ENCODE peak calls at places on chromosomes 11 and 22, in eight cellular contexts. One of them, this sample, is unnamed.

GRCh38 chr11:12746593-12747097 is 72.4 kb downstream of the TEAD1 start:
- DNase-seq in heart left ventricle: peak; percentile 79
- DNase-seq in body of pancreas: peak; percentile 46
- DNase-seq in Peyer's patch: no peak
- DNase-seq in esophagus squamous epithelium: no peak
- DNase-seq in adrenal gland: peak; percentile 25
- DNase-seq in A549: peak; percentile 52
- DNase-seq in HCT116: peak; percentile 78
- DNase-seq in this sample: no peak

GRCh38 chr11:7657306-7658025 is 15.8 kb downstream of the CYB5R2 start:
- DNase-seq in heart left ventricle: no peak
- DNase-seq in body of pancreas: peak; percentile 65
- DNase-seq in Peyer's patch: no peak
- DNase-seq in esophagus squamous epithelium: no peak
- DNase-seq in adrenal gland: peak; percentile 66
- DNase-seq in A549: peak; percentile 77
- DNase-seq in HCT116: peak; percentile 28
- DNase-seq in this sample: peak; percentile 63

GRCh38 chr11:747176-748006 is at the start of gene TALDO1:
- DNase-seq in heart left ventricle: peak; percentile 93
- DNase-seq in body of pancreas: peak; percentile 94
- DNase-seq in Peyer's patch: peak; percentile 90
- DNase-seq in esophagus squamous epithelium: peak; percentile 44
- DNase-seq in adrenal gland: peak; percentile 88
- DNase-seq in A549: peak; percentile 88
- DNase-seq in HCT116: peak; percentile 57
- DNase-seq in this sample: peak; percentile 76

GRCh38 chr11:14443642-14444041 is 56.0 kb downstream of the COPB1 start:
- DNase-seq in heart left ventricle: no peak
- DNase-seq in body of pancreas: peak; percentile 78
- DNase-seq in Peyer's patch: no peak
- DNase-seq in esophagus squamous epithelium: no peak
- DNase-seq in adrenal gland: peak; percentile 81
- DNase-seq in A549: peak; percentile 54
- DNase-seq in HCT116: no peak
- DNase-seq in this sample: no peak

GRCh38 chr11:100686476-100686875 is 612 bp upstream of the ARHGAP42 start:
- DNase-seq in heart left ventricle: no peak
- DNase-seq in body of pancreas: no peak
- DNase-seq in Peyer's patch: no peak
- DNase-seq in esophagus squamous epithelium: no peak
- DNase-seq in adrenal gland: no peak
- DNase-seq in A549: no peak
- DNase-seq in HCT116: no peak
- DNase-seq in this sample: no peak

GRCh38 chr11:96242191-96242845 is 100.7 kb downstream of the MAML2 start:
- DNase-seq in heart left ventricle: no peak
- DNase-seq in body of pancreas: no peak
- DNase-seq in Peyer's patch: no peak
- DNase-seq in esophagus squamous epithelium: no peak
- DNase-seq in adrenal gland: no peak
- DNase-seq in A549: no peak
- DNase-seq in HCT116: no peak
- DNase-seq in this sample: no peak

GRCh38 chr11:100823360-100823759 is 136.3 kb downstream of the ARHGAP42 start:
- DNase-seq in heart left ventricle: no peak
- DNase-seq in body of pancreas: no peak
- DNase-seq in Peyer's patch: no peak
- DNase-seq in esophagus squamous epithelium: no peak
- DNase-seq in adrenal gland: no peak
- DNase-seq in A549: no peak
- DNase-seq in HCT116: no peak
- DNase-seq in this sample: no peak

GRCh38 chr22:19801340-19802000 is 40.9 kb downstream of the TBX1 start:
- DNase-seq in heart left ventricle: no peak
- DNase-seq in body of pancreas: no peak
- DNase-seq in Peyer's patch: no peak
- DNase-seq in esophagus squamous epithelium: no peak
- DNase-seq in adrenal gland: no peak
- DNase-seq in A549: no peak
- DNase-seq in HCT116: no peak
- DNase-seq in this sample: no peak

GRCh38 chr11:1410366-1411291 is 20.9 kb downstream of the BRSK2 start:
- DNase-seq in heart left ventricle: no peak
- DNase-seq in body of pancreas: peak; percentile 81
- DNase-seq in Peyer's patch: no peak
- DNase-seq in esophagus squamous epithelium: no peak
- DNase-seq in adrenal gland: no peak
- DNase-seq in A549: no peak
- DNase-seq in HCT116: no peak
- DNase-seq in this sample: no peak

GRCh38 chr11:15412054-15412453 is 297.3 kb downstream of the INSC start:
- DNase-seq in heart left ventricle: no peak
- DNase-seq in body of pancreas: no peak
- DNase-seq in Peyer's patch: no peak
- DNase-seq in esophagus squamous epithelium: no peak
- DNase-seq in adrenal gland: no peak
- DNase-seq in A549: no peak
- DNase-seq in HCT116: no peak
- DNase-seq in this sample: no peak

GRCh38 chr11:95545116-95545875 is 244.3 kb downstream of the FAM76B start:
- DNase-seq in heart left ventricle: no peak
- DNase-seq in body of pancreas: no peak
- DNase-seq in Peyer's patch: no peak
- DNase-seq in esophagus squamous epithelium: no peak
- DNase-seq in adrenal gland: no peak
- DNase-seq in A549: no peak
- DNase-seq in HCT116: peak; percentile 2
- DNase-seq in this sample: no peak

GRCh38 chr11:65556470-65557279 is 1.5 kb downstream of the LTBP3 start:
- DNase-seq in heart left ventricle: no peak
- DNase-seq in body of pancreas: no peak
- DNase-seq in Peyer's patch: no peak
- DNase-seq in esophagus squamous epithelium: no peak
- DNase-seq in adrenal gland: no peak
- DNase-seq in A549: peak; percentile 52
- DNase-seq in HCT116: no peak
- DNase-seq in this sample: no peak

GRCh38 chr11:399731-400211 is 5.8 kb downstream of the PKP3 start:
- DNase-seq in heart left ventricle: no peak
- DNase-seq in body of pancreas: no peak
- DNase-seq in Peyer's patch: no peak
- DNase-seq in esophagus squamous epithelium: no peak
- DNase-seq in adrenal gland: no peak
- DNase-seq in A549: no peak
- DNase-seq in HCT116: no peak
- DNase-seq in this sample: no peak

GRCh38 chr11:58392741-58393140 is 13.9 kb downstream of the OR5B3 start:
- DNase-seq in heart left ventricle: no peak
- DNase-seq in body of pancreas: no peak
- DNase-seq in Peyer's patch: no peak
- DNase-seq in esophagus squamous epithelium: no peak
- DNase-seq in adrenal gland: no peak
- DNase-seq in A549: no peak
- DNase-seq in HCT116: no peak
- DNase-seq in this sample: no peak

GRCh38 chr22:50531546-50532352 is 1.9 kb upstream of the TYMP start:
- DNase-seq in heart left ventricle: peak; percentile 90
- DNase-seq in body of pancreas: peak; percentile 83
- DNase-seq in Peyer's patch: peak; percentile 79
- DNase-seq in esophagus squamous epithelium: no peak
- DNase-seq in adrenal gland: peak; percentile 65
- DNase-seq in A549: peak; percentile 75
- DNase-seq in HCT116: no peak
- DNase-seq in this sample: peak; percentile 70
- TF ChIP-seq POLR2A in heart left ventricle: no peak
- TF ChIP-seq POLR2A in body of pancreas: peak; percentile 11
- TF ChIP-seq POLR2A in Peyer's patch: peak; percentile 17
- TF ChIP-seq POLR2A in esophagus squamous epithelium: no peak
- TF ChIP-seq POLR2A in adrenal gland: no peak
- TF ChIP-seq POLR2A in A549: peak; percentile 25
- TF ChIP-seq POLR2A in HCT116: no peak
- TF ChIP-seq POLR2A in this sample: peak; percentile 18

GRCh38 chr11:64055077-64055476 is 19.3 kb downstream of the FLRT1 start:
- DNase-seq in heart left ventricle: peak; percentile 63
- DNase-seq in body of pancreas: no peak
- DNase-seq in Peyer's patch: no peak
- DNase-seq in esophagus squamous epithelium: no peak
- DNase-seq in adrenal gland: no peak
- DNase-seq in A549: no peak
- DNase-seq in HCT116: no peak
- DNase-seq in this sample: no peak
- H3K27ac ChIP-seq in heart left ventricle: peak overlapping the region; percentile 54
- H3K27ac ChIP-seq in body of pancreas: no peak overlapping the region
- H3K27ac ChIP-seq in Peyer's patch: no peak overlapping the region
- H3K27ac ChIP-seq in esophagus squamous epithelium: no peak overlapping the region
- H3K27ac ChIP-seq in adrenal gland: no peak overlapping the region
- H3K27ac ChIP-seq in A549: no peak overlapping the region
- H3K27ac ChIP-seq in HCT116: no peak overlapping the region
- H3K27ac ChIP-seq in this sample: peak overlapping the region; percentile 87

GRCh38 chr22:29387921-29388758 is at the start of gene AP1B1:
- DNase-seq in heart left ventricle: peak; percentile 95
- DNase-seq in body of pancreas: peak; percentile 96
- DNase-seq in Peyer's patch: peak; percentile 94
- DNase-seq in esophagus squamous epithelium: peak; percentile 79
- DNase-seq in adrenal gland: peak; percentile 95
- DNase-seq in A549: peak; percentile 89
- DNase-seq in HCT116: peak; percentile 87
- DNase-seq in this sample: peak; percentile 72
- TF ChIP-seq POLR2A in heart left ventricle: no peak
- TF ChIP-seq POLR2A in body of pancreas: no peak
- TF ChIP-seq POLR2A in Peyer's patch: peak; percentile 88
- TF ChIP-seq POLR2A in esophagus squamous epithelium: no peak
- TF ChIP-seq POLR2A in adrenal gland: peak; percentile 71
- TF ChIP-seq POLR2A in A549: peak; percentile 69
- TF ChIP-seq POLR2A in HCT116: peak; percentile 51
- TF ChIP-seq POLR2A in this sample: no peak

GRCh38 chr11:73386026-73386425 is 9.8 kb downstream of the RELT start:
- DNase-seq in heart left ventricle: no peak
- DNase-seq in body of pancreas: no peak
- DNase-seq in Peyer's patch: peak; percentile 73
- DNase-seq in esophagus squamous epithelium: no peak
- DNase-seq in adrenal gland: peak; percentile 44
- DNase-seq in A549: no peak
- DNase-seq in HCT116: no peak
- DNase-seq in this sample: no peak
- H3K27ac ChIP-seq in heart left ventricle: peak overlapping the region; percentile 6
- H3K27ac ChIP-seq in body of pancreas: no peak overlapping the region
- H3K27ac ChIP-seq in Peyer's patch: peak overlapping the region; percentile 99
- H3K27ac ChIP-seq in esophagus squamous epithelium: peak overlapping the region; percentile 27
- H3K27ac ChIP-seq in adrenal gland: peak overlapping the region; percentile 69
- H3K27ac ChIP-seq in A549: peak overlapping the region; percentile 80
- H3K27ac ChIP-seq in HCT116: no peak overlapping the region
- H3K27ac ChIP-seq in this sample: no peak overlapping the region

GRCh38 chr22:38202437-38203089 is 769 bp downstream of the MAFF start:
- DNase-seq in heart left ventricle: peak; percentile 89
- DNase-seq in body of pancreas: peak; percentile 92
- DNase-seq in Peyer's patch: peak; percentile 73
- DNase-seq in esophagus squamous epithelium: peak; percentile 31
- DNase-seq in adrenal gland: peak; percentile 80
- DNase-seq in A549: peak; percentile 60
- DNase-seq in HCT116: no peak
- DNase-seq in this sample: peak; percentile 88

GRCh38 chr22:38201371-38201717 is 450 bp upstream of the MAFF start:
- DNase-seq in heart left ventricle: no peak
- DNase-seq in body of pancreas: no peak
- DNase-seq in Peyer's patch: no peak
- DNase-seq in esophagus squamous epithelium: no peak
- DNase-seq in adrenal gland: no peak
- DNase-seq in A549: no peak
- DNase-seq in HCT116: no peak
- DNase-seq in this sample: no peak

GRCh38 chr22:38199826-38200559 is 1.8 kb upstream of the MAFF start:
- DNase-seq in heart left ventricle: no peak
- DNase-seq in body of pancreas: no peak
- DNase-seq in Peyer's patch: no peak
- DNase-seq in esophagus squamous epithelium: no peak
- DNase-seq in adrenal gland: no peak
- DNase-seq in A549: no peak
- DNase-seq in HCT116: no peak
- DNase-seq in this sample: no peak

GRCh38 chr22:38203090-38203810 is 1.5 kb downstream of the MAFF start:
- DNase-seq in heart left ventricle: peak; percentile 54
- DNase-seq in body of pancreas: peak; percentile 82
- DNase-seq in Peyer's patch: peak; percentile 73
- DNase-seq in esophagus squamous epithelium: no peak
- DNase-seq in adrenal gland: peak; percentile 43
- DNase-seq in A549: peak; percentile 47
- DNase-seq in HCT116: no peak
- DNase-seq in this sample: no peak

GRCh38 chr22:38201718-38202436 is at the start of gene MAFF:
- DNase-seq in heart left ventricle: peak; percentile 97
- DNase-seq in body of pancreas: peak; percentile 98
- DNase-seq in Peyer's patch: peak; percentile 90
- DNase-seq in esophagus squamous epithelium: peak; percentile 72
- DNase-seq in adrenal gland: peak; percentile 97
- DNase-seq in A549: peak; percentile 94
- DNase-seq in HCT116: peak; percentile 95
- DNase-seq in this sample: peak; percentile 96
- TF ChIP-seq POLR2A in heart left ventricle: peak; percentile 88
- TF ChIP-seq POLR2A in body of pancreas: peak; percentile 98
- TF ChIP-seq POLR2A in Peyer's patch: peak; percentile 95
- TF ChIP-seq POLR2A in esophagus squamous epithelium: no peak
- TF ChIP-seq POLR2A in adrenal gland: peak; percentile 91
- TF ChIP-seq POLR2A in A549: no peak
- TF ChIP-seq POLR2A in HCT116: peak; percentile 33
- TF ChIP-seq POLR2A in this sample: peak; percentile 96

GRCh38 chr22:47027766-47028165 is 265.3 kb downstream of the TBC1D22A start:
- DNase-seq in heart left ventricle: no peak
- DNase-seq in body of pancreas: no peak
- DNase-seq in Peyer's patch: no peak
- DNase-seq in esophagus squamous epithelium: no peak
- DNase-seq in adrenal gland: no peak
- DNase-seq in A549: no peak
- DNase-seq in HCT116: no peak
- DNase-seq in this sample: no peak

GRCh38 chr22:47030881-47031627 is 268.6 kb downstream of the TBC1D22A start:
- DNase-seq in heart left ventricle: no peak
- DNase-seq in body of pancreas: no peak
- DNase-seq in Peyer's patch: no peak
- DNase-seq in esophagus squamous epithelium: no peak
- DNase-seq in adrenal gland: no peak
- DNase-seq in A549: no peak
- DNase-seq in HCT116: no peak
- DNase-seq in this sample: no peak

GRCh38 chr22:47031628-47031915 is 269.1 kb downstream of the TBC1D22A start:
- DNase-seq in heart left ventricle: no peak
- DNase-seq in body of pancreas: no peak
- DNase-seq in Peyer's patch: no peak
- DNase-seq in esophagus squamous epithelium: no peak
- DNase-seq in adrenal gland: no peak
- DNase-seq in A549: no peak
- DNase-seq in HCT116: no peak
- DNase-seq in this sample: no peak

GRCh38 chr22:47030143-47030641 is 267.7 kb downstream of the TBC1D22A start:
- DNase-seq in heart left ventricle: no peak
- DNase-seq in body of pancreas: no peak
- DNase-seq in Peyer's patch: no peak
- DNase-seq in esophagus squamous epithelium: no peak
- DNase-seq in adrenal gland: no peak
- DNase-seq in A549: no peak
- DNase-seq in HCT116: no peak
- DNase-seq in this sample: peak; percentile 16

GRCh38 chr22:47029244-47030001 is 267.0 kb downstream of the TBC1D22A start:
- DNase-seq in heart left ventricle: no peak
- DNase-seq in body of pancreas: no peak
- DNase-seq in Peyer's patch: no peak
- DNase-seq in esophagus squamous epithelium: no peak
- DNase-seq in adrenal gland: no peak
- DNase-seq in A549: no peak
- DNase-seq in HCT116: no peak
- DNase-seq in this sample: no peak
- H3K27ac ChIP-seq in heart left ventricle: no peak overlapping the region
- H3K27ac ChIP-seq in body of pancreas: no peak overlapping the region
- H3K27ac ChIP-seq in Peyer's patch: no peak overlapping the region
- H3K27ac ChIP-seq in esophagus squamous epithelium: peak overlapping the region; percentile 95
- H3K27ac ChIP-seq in adrenal gland: no peak overlapping the region
- H3K27ac ChIP-seq in A549: no peak overlapping the region
- H3K27ac ChIP-seq in HCT116: no peak overlapping the region
- H3K27ac ChIP-seq in this sample: no peak overlapping the region

This sample was measured in tibial nerve.